ENCODE peak calls at places on chromosomes 7 and 10, in four cellular contexts. One of them, this sample, is unnamed.

GRCh38 chr10:13587367-13587766 is 602 bp downstream of the PRPF18 start:
- DNase-seq in spleen: peak; percentile 75
- DNase-seq in ovary: peak; percentile 27
- DNase-seq in right lobe of liver: no peak
- DNase-seq in this sample: no peak

GRCh38 chr10:78248651-78249464 is 215.2 kb downstream of the RPS24 start:
- DNase-seq in right lobe of liver: no peak
- DNase-seq in spleen: no peak
- DNase-seq in ovary: peak; percentile 52
- DNase-seq in this sample: no peak

GRCh38 chr7:155377837-155378579 is 79.9 kb upstream of the EN2 start:
- DNase-seq in right lobe of liver: no peak
- DNase-seq in spleen: peak; percentile 76
- DNase-seq in ovary: peak; percentile 51
- DNase-seq in this sample: no peak

GRCh38 chr10:44384601-44385422 is at the start of gene CXCL12:
- DNase-seq in right lobe of liver: peak; percentile 58
- DNase-seq in spleen: peak; percentile 80
- DNase-seq in ovary: peak; percentile 66
- DNase-seq in this sample: peak; percentile 68

GRCh38 chr10:63587191-63587590 is 66.0 kb downstream of the REEP3 start:
- DNase-seq in spleen: no peak
- DNase-seq in ovary: no peak
- DNase-seq in right lobe of liver: no peak
- DNase-seq in this sample: no peak

GRCh38 chr10:71975891-71976725 is 11.9 kb downstream of the CHST3 start:
- DNase-seq in right lobe of liver: no peak
- DNase-seq in ovary: peak; percentile 67
- DNase-seq in spleen: peak; percentile 47
- DNase-seq in this sample: no peak

GRCh38 chr10:71712170-71712569 is 7.4 kb downstream of the C10orf105 start:
- DNase-seq in spleen: no peak
- DNase-seq in ovary: no peak
- DNase-seq in right lobe of liver: no peak
- DNase-seq in this sample: no peak

GRCh38 chr7:20797174-20798080 is 10.7 kb upstream of the SP8 start:
- DNase-seq in spleen: no peak
- DNase-seq in right lobe of liver: peak; percentile 59
- DNase-seq in ovary: no peak
- DNase-seq in this sample: no peak

GRCh38 chr7:28020302-28020940 is 160.2 kb downstream of the JAZF1 start:
- DNase-seq in spleen: no peak
- DNase-seq in ovary: peak; percentile 57
- DNase-seq in right lobe of liver: peak; percentile 55
- DNase-seq in this sample: peak; percentile 82

GRCh38 chr10:48580236-48580635 is 24.6 kb downstream of the ARHGAP22 start:
- DNase-seq in spleen: no peak
- DNase-seq in right lobe of liver: no peak
- DNase-seq in ovary: no peak
- DNase-seq in this sample: no peak

GRCh38 chr7:47584128-47584865 is 2.4 kb upstream of the TNS3 start:
- DNase-seq in right lobe of liver: no peak
- DNase-seq in ovary: peak; percentile 58
- DNase-seq in spleen: no peak
- DNase-seq in this sample: no peak

GRCh38 chr10:82813856-82814255 is 938.9 kb downstream of the NRG3 start:
- DNase-seq in right lobe of liver: no peak
- DNase-seq in spleen: no peak
- DNase-seq in ovary: no peak
- DNase-seq in this sample: no peak

GRCh38 chr10:58023341-58024073 is 244.2 kb downstream of the IPMK start:
- DNase-seq in spleen: no peak
- DNase-seq in ovary: no peak
- DNase-seq in right lobe of liver: no peak
- DNase-seq in this sample: no peak

GRCh38 chr10:21517983-21518628 is 7.4 kb downstream of the SKIDA1 start:
- DNase-seq in right lobe of liver: no peak
- DNase-seq in ovary: no peak
- DNase-seq in spleen: no peak
- DNase-seq in this sample: no peak

GRCh38 chr7:141700291-141700847 is 1.6 kb downstream of the DENND11 start:
- DNase-seq in spleen: no peak
- DNase-seq in right lobe of liver: no peak
- DNase-seq in ovary: no peak
- DNase-seq in this sample: no peak

GRCh38 chr7:102310414-102310815 is 23.7 kb downstream of the SH2B2 start:
- DNase-seq in right lobe of liver: no peak
- DNase-seq in ovary: no peak
- DNase-seq in spleen: no peak
- DNase-seq in this sample: no peak

GRCh38 chr7:79610905-79611304 is 157.4 kb upstream of the MAGI2 start:
- DNase-seq in right lobe of liver: no peak
- DNase-seq in ovary: no peak
- DNase-seq in spleen: no peak
- DNase-seq in this sample: no peak

GRCh38 chr10:57979986-57980385 is 287.7 kb downstream of the IPMK start:
- DNase-seq in ovary: no peak
- DNase-seq in spleen: no peak
- DNase-seq in right lobe of liver: no peak
- DNase-seq in this sample: no peak

GRCh38 chr7:108109216-108109908 is 20.8 kb downstream of the LAMB4 start:
- DNase-seq in ovary: no peak
- DNase-seq in right lobe of liver: no peak
- DNase-seq in spleen: no peak
- DNase-seq in this sample: no peak

GRCh38 chr10:125043824-125044658 is 102.1 kb downstream of the ZRANB1 start:
- DNase-seq in right lobe of liver: no peak
- DNase-seq in ovary: no peak
- DNase-seq in spleen: no peak
- DNase-seq in this sample: no peak

GRCh38 chr10:84264611-84265141 is 19.8 kb downstream of the RGR start:
- DNase-seq in right lobe of liver: peak; percentile 68
- DNase-seq in ovary: peak; percentile 62
- DNase-seq in spleen: peak; percentile 85
- DNase-seq in this sample: no peak

GRCh38 chr10:122931088-122931958 is 20.9 kb downstream of the FAM24A start:
- DNase-seq in right lobe of liver: no peak
- DNase-seq in ovary: no peak
- DNase-seq in spleen: no peak
- DNase-seq in this sample: no peak

GRCh38 chr7:26857534-26858228 is 6.7 kb downstream of the SKAP2 start:
- DNase-seq in right lobe of liver: no peak
- DNase-seq in ovary: peak; percentile 41
- DNase-seq in spleen: peak; percentile 82
- DNase-seq in this sample: no peak

GRCh38 chr7:123715198-123715597 is 33.6 kb downstream of the WASL start:
- DNase-seq in right lobe of liver: no peak
- DNase-seq in spleen: no peak
- DNase-seq in ovary: no peak
- DNase-seq in this sample: no peak

GRCh38 chr7:19321925-19322470 is 176.8 kb upstream of the FERD3L start:
- DNase-seq in spleen: no peak
- DNase-seq in right lobe of liver: no peak
- DNase-seq in ovary: no peak
- DNase-seq in this sample: no peak

GRCh38 chr7:32039000-32039756 is 31.0 kb downstream of the PDE1C start:
- DNase-seq in spleen: no peak
- DNase-seq in ovary: no peak
- DNase-seq in right lobe of liver: no peak
- DNase-seq in this sample: no peak

GRCh38 chr7:584122-584465 is 64.4 kb upstream of the PDGFA start:
- DNase-seq in ovary: no peak
- DNase-seq in right lobe of liver: no peak
- DNase-seq in spleen: peak; percentile 91
- DNase-seq in this sample: no peak

GRCh38 chr10:21519981-21520436 is 5.5 kb downstream of the SKIDA1 start:
- DNase-seq in right lobe of liver: no peak
- DNase-seq in spleen: no peak
- DNase-seq in ovary: no peak
- DNase-seq in this sample: no peak

GRCh38 chr7:66642186-66642585 is 13.5 kb downstream of the KCTD7 start:
- DNase-seq in ovary: no peak
- DNase-seq in right lobe of liver: no peak
- DNase-seq in spleen: no peak
- DNase-seq in this sample: no peak

GRCh38 chr7:56033671-56034432 is 17.4 kb downstream of the PSPH start:
- DNase-seq in right lobe of liver: peak; percentile 77
- DNase-seq in ovary: peak; percentile 55
- DNase-seq in spleen: peak; percentile 91
- DNase-seq in this sample: no peak

GRCh38 chr7:110973566-110973965 is 117.4 kb upstream of the LRRN3 start:
- DNase-seq in spleen: no peak
- DNase-seq in right lobe of liver: no peak
- DNase-seq in ovary: no peak
- DNase-seq in this sample: no peak

GRCh38 chr10:29541826-29542225 is 92.9 kb downstream of the SVIL start:
- DNase-seq in spleen: no peak
- DNase-seq in right lobe of liver: no peak
- DNase-seq in ovary: no peak
- DNase-seq in this sample: no peak

GRCh38 chr10:33336606-33337334 is 2.3 kb upstream of the NRP1 start:
- DNase-seq in spleen: peak; percentile 80
- DNase-seq in ovary: peak; percentile 72
- DNase-seq in right lobe of liver: peak; percentile 77
- DNase-seq in this sample: no peak

GRCh38 chr10:90871279-90871760 is 454 bp upstream of the RPP30 start:
- DNase-seq in right lobe of liver: no peak
- DNase-seq in ovary: peak; percentile 25
- DNase-seq in spleen: no peak
- DNase-seq in this sample: no peak

GRCh38 chr10:90866050-90866598 is 5.7 kb upstream of the RPP30 start:
- DNase-seq in spleen: no peak
- DNase-seq in ovary: no peak
- DNase-seq in right lobe of liver: no peak
- DNase-seq in this sample: no peak

GRCh38 chr10:90872648-90873020 is 860 bp downstream of the RPP30 start:
- DNase-seq in spleen: no peak
- DNase-seq in right lobe of liver: no peak
- DNase-seq in ovary: no peak
- DNase-seq in this sample: no peak

DNA sequence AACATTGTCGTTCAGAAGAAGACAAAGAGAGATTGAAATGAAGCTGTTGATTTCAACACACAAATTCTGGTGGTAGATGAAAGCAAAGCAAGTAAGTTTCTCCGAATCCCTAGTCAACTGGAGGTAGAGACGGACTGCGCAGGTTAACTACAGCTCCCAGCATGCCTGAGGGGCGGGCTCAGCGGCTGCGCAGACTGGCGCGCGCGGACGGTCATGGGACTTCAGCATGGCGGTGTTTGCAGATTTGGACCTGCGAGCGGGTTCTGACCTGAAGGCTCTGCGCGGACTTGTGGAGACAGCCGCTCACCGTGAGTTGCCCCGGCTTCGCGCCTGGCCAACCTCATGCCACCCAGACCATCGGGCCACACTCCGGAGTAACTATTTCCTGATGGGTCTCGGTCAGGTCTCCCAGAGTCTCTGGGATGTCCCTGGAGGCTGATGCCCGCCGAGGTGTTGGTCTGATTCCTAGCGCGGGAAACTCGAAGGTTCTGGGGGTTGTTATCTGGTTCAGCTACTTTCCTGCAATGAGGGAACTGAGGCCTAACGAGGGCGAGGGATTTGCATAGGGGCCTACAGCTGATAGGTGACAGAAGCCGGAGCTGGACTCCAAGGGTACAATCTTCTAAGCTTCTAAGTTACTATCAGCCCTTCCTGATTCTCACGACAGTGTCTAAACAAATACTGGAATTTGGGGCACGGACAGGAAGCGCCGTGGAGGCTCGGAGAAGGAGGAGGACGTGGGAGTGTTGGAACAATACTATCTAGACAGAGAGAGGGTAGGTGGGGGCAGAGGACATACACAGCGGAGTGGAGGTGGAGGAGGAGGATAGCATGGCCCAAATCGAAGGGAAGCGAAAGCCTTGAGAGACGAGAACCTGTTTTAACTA is at the start of gene RPP30:
- DNase-seq in right lobe of liver: peak; percentile 89
- DNase-seq in spleen: peak; percentile 95
- DNase-seq in ovary: peak; percentile 81
- DNase-seq in this sample: peak; percentile 88
- TF ChIP-seq POLR2A in right lobe of liver: peak; percentile 29
- TF ChIP-seq POLR2A in spleen: peak; percentile 8
- TF ChIP-seq POLR2A in ovary: peak; percentile 52
- TF ChIP-seq POLR2A in this sample: no peak

GRCh38 chr10:5975641-5976473 is 1.5 kb downstream of the IL15RA start:
- DNase-seq in spleen: no peak
- DNase-seq in ovary: no peak
- DNase-seq in right lobe of liver: peak; percentile 13
- DNase-seq in this sample: peak; percentile 78
- H3K4me3 ChIP-seq in spleen: peak overlapping the region; percentile 92
- H3K4me3 ChIP-seq in ovary: peak overlapping the region; percentile 69
- H3K4me3 ChIP-seq in right lobe of liver: peak overlapping the region; percentile 99
- H3K4me3 ChIP-seq in this sample: peak overlapping the region; percentile 97

DNA sequence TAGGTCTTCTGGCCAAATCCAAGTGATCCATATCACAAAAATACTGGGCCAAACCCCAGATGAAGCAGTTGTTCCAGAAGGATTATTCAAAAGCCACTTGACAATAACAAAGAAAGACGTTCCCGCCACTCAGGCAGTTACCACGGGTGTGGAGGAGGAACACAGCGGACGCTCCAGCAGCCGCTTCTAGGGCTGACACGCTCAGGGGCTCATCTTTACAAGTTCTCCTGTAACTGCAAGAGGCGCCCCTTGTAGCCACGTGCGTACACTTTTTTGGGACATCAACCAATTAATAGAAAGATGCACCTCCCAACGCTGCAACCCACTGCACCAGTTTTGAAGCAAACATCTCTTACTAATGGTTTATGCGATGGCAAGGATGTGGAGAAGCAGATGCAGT is 159.4 kb downstream of the GRID1 start:
- DNase-seq in spleen: peak; percentile 56
- DNase-seq in right lobe of liver: no peak
- DNase-seq in ovary: no peak
- DNase-seq in this sample: no peak
- H3K36me3 ChIP-seq in spleen: no peaks in the 10 kb centered on the region
- H3K36me3 ChIP-seq in right lobe of liver: no peaks in the 10 kb centered on the region
- H3K36me3 ChIP-seq in ovary: no peaks in the 10 kb centered on the region
- H3K36me3 ChIP-seq in this sample: no peaks in the 10 kb centered on the region

GRCh38 chr10:93481931-93482834 is at the start of gene MYOF:
- DNase-seq in right lobe of liver: peak; percentile 55
- DNase-seq in spleen: no peak
- DNase-seq in ovary: peak; percentile 70
- DNase-seq in this sample: no peak
- TF ChIP-seq POLR2A in right lobe of liver: no peak
- TF ChIP-seq POLR2A in spleen: no peak
- TF ChIP-seq POLR2A in ovary: peak; percentile 48
- TF ChIP-seq POLR2A in this sample: peak; percentile 57

DNA sequence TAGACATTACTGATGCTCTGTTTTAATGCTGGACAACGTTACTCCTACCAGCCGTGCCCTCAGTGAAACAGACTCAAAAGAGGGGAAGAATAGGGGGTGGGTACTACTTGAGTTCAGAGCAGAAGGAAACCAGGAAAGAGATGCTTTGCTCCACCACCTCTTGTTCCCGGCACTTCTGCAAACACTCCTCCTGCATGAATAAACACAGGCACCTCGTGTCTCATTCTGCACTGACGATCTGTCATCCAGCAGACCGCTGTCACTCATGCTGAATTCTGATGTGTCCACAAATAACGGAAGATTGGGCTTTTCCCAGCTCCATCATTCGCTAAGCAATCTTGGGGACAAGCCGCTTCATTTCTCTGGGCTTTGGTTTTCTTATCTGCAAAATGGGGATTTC is 26.7 kb downstream of the YWHAG start:
- DNase-seq in right lobe of liver: no peak
- DNase-seq in spleen: no peak
- DNase-seq in ovary: no peak
- DNase-seq in this sample: no peak
- H3K4me3 ChIP-seq in right lobe of liver: no peak overlapping the region
- H3K4me3 ChIP-seq in spleen: no peak overlapping the region
- H3K4me3 ChIP-seq in ovary: no peak overlapping the region
- H3K4me3 ChIP-seq in this sample: no peak overlapping the region